ENCODE peak calls at places on chromosomes 11 and 22, in eight cellular contexts. One of them, this sample, is unnamed.

GRCh38 chr11:130209128-130209932 is 49.7 kb downstream of the ST14 start:
- DNase-seq in kidney epithelial cell: no peak
- DNase-seq in keratinocyte: no peak
- DNase-seq in brain microvascular endothelial cell: no peak
- DNase-seq in lower lobe of right lung: peak; percentile 37
- DNase-seq in cardiac muscle cell: no peak
- DNase-seq in thoracic aorta: no peak
- DNase-seq in AG09309: no peak
- DNase-seq in this sample: no peak

GRCh38 chr11:134244593-134244992 is 8.6 kb downstream of the THYN1 start:
- DNase-seq in lower lobe of right lung: no peak
- DNase-seq in cardiac muscle cell: peak; percentile 34
- DNase-seq in brain microvascular endothelial cell: no peak
- DNase-seq in AG09309: no peak
- DNase-seq in keratinocyte: no peak
- DNase-seq in thoracic aorta: no peak
- DNase-seq in kidney epithelial cell: no peak
- DNase-seq in this sample: no peak

GRCh38 chr22:26922804-26923203 is 265.4 kb downstream of the MIAT start:
- DNase-seq in lower lobe of right lung: no peak
- DNase-seq in brain microvascular endothelial cell: no peak
- DNase-seq in cardiac muscle cell: no peak
- DNase-seq in keratinocyte: no peak
- DNase-seq in thoracic aorta: no peak
- DNase-seq in AG09309: no peak
- DNase-seq in kidney epithelial cell: no peak
- DNase-seq in this sample: no peak

GRCh38 chr11:122751298-122752070 is 86.8 kb upstream of the CRTAM start:
- DNase-seq in thoracic aorta: no peak
- DNase-seq in keratinocyte: no peak
- DNase-seq in lower lobe of right lung: no peak
- DNase-seq in kidney epithelial cell: no peak
- DNase-seq in cardiac muscle cell: no peak
- DNase-seq in AG09309: no peak
- DNase-seq in brain microvascular endothelial cell: no peak
- DNase-seq in this sample: peak; percentile 62

GRCh38 chr11:17822021-17822781 is 87.6 kb downstream of the KCNC1 start:
- DNase-seq in cardiac muscle cell: peak; percentile 83
- DNase-seq in thoracic aorta: peak; percentile 9
- DNase-seq in lower lobe of right lung: no peak
- DNase-seq in AG09309: peak; percentile 67
- DNase-seq in brain microvascular endothelial cell: peak; percentile 39
- DNase-seq in keratinocyte: no peak
- DNase-seq in kidney epithelial cell: no peak
- DNase-seq in this sample: no peak

GRCh38 chr22:41256254-41256897 is 15.6 kb upstream of the CHADL start:
- DNase-seq in thoracic aorta: no peak
- DNase-seq in AG09309: peak; percentile 17
- DNase-seq in lower lobe of right lung: no peak
- DNase-seq in kidney epithelial cell: peak; percentile 44
- DNase-seq in brain microvascular endothelial cell: peak; percentile 76
- DNase-seq in keratinocyte: no peak
- DNase-seq in cardiac muscle cell: peak; percentile 31
- DNase-seq in this sample: peak; percentile 26

GRCh38 chr11:12246989-12247388 is 130.4 kb upstream of the PARVA start:
- DNase-seq in thoracic aorta: no peak
- DNase-seq in lower lobe of right lung: no peak
- DNase-seq in brain microvascular endothelial cell: no peak
- DNase-seq in keratinocyte: no peak
- DNase-seq in AG09309: no peak
- DNase-seq in cardiac muscle cell: peak; percentile 36
- DNase-seq in kidney epithelial cell: no peak
- DNase-seq in this sample: no peak

GRCh38 chr11:64996710-64997380 is at the start of gene BATF2:
- DNase-seq in AG09309: peak; percentile 28
- DNase-seq in keratinocyte: no peak
- DNase-seq in cardiac muscle cell: peak; percentile 83
- DNase-seq in kidney epithelial cell: no peak
- DNase-seq in thoracic aorta: peak; percentile 29
- DNase-seq in lower lobe of right lung: peak; percentile 89
- DNase-seq in brain microvascular endothelial cell: peak; percentile 57
- DNase-seq in this sample: no peak

GRCh38 chr11:132045116-132045515 is 674.7 kb downstream of the NTM start:
- DNase-seq in cardiac muscle cell: no peak
- DNase-seq in kidney epithelial cell: no peak
- DNase-seq in AG09309: no peak
- DNase-seq in lower lobe of right lung: no peak
- DNase-seq in keratinocyte: no peak
- DNase-seq in brain microvascular endothelial cell: no peak
- DNase-seq in thoracic aorta: no peak
- DNase-seq in this sample: no peak

GRCh38 chr11:70761094-70761905 is 363.0 kb downstream of the CTTN start:
- DNase-seq in thoracic aorta: no peak
- DNase-seq in lower lobe of right lung: no peak
- DNase-seq in kidney epithelial cell: no peak
- DNase-seq in cardiac muscle cell: no peak
- DNase-seq in AG09309: no peak
- DNase-seq in brain microvascular endothelial cell: no peak
- DNase-seq in keratinocyte: no peak
- DNase-seq in this sample: no peak
- TF ChIP-seq CTCF in thoracic aorta: no peak
- TF ChIP-seq CTCF in lower lobe of right lung: no peak
- TF ChIP-seq CTCF in kidney epithelial cell: no peak
- TF ChIP-seq CTCF in cardiac muscle cell: no peak
- TF ChIP-seq CTCF in AG09309: no peak
- TF ChIP-seq CTCF in brain microvascular endothelial cell: no peak
- TF ChIP-seq CTCF in keratinocyte: no peak
- TF ChIP-seq CTCF in this sample: no peak

GRCh38 chr11:14345668-14346067 is 13.3 kb downstream of the RRAS2 start:
- DNase-seq in kidney epithelial cell: no peak
- DNase-seq in keratinocyte: no peak
- DNase-seq in AG09309: no peak
- DNase-seq in brain microvascular endothelial cell: no peak
- DNase-seq in lower lobe of right lung: no peak
- DNase-seq in cardiac muscle cell: no peak
- DNase-seq in thoracic aorta: no peak
- DNase-seq in this sample: no peak

GRCh38 chr11:14342906-14343305 is 16.1 kb downstream of the RRAS2 start:
- DNase-seq in lower lobe of right lung: no peak
- DNase-seq in cardiac muscle cell: peak; percentile 71
- DNase-seq in brain microvascular endothelial cell: no peak
- DNase-seq in AG09309: no peak
- DNase-seq in keratinocyte: no peak
- DNase-seq in kidney epithelial cell: no peak
- DNase-seq in thoracic aorta: no peak
- DNase-seq in this sample: no peak

GRCh38 chr11:14340721-14341120 is 18.3 kb downstream of the RRAS2 start:
- DNase-seq in cardiac muscle cell: no peak
- DNase-seq in lower lobe of right lung: no peak
- DNase-seq in AG09309: no peak
- DNase-seq in thoracic aorta: no peak
- DNase-seq in brain microvascular endothelial cell: no peak
- DNase-seq in kidney epithelial cell: no peak
- DNase-seq in keratinocyte: no peak
- DNase-seq in this sample: no peak

GRCh38 chr11:14339356-14339755 is 19.6 kb downstream of the RRAS2 start:
- DNase-seq in brain microvascular endothelial cell: no peak
- DNase-seq in kidney epithelial cell: no peak
- DNase-seq in lower lobe of right lung: no peak
- DNase-seq in cardiac muscle cell: no peak
- DNase-seq in keratinocyte: no peak
- DNase-seq in AG09309: no peak
- DNase-seq in thoracic aorta: no peak
- DNase-seq in this sample: no peak

GRCh38 chr11:14341968-14342367 is 17.0 kb downstream of the RRAS2 start:
- DNase-seq in AG09309: no peak
- DNase-seq in kidney epithelial cell: no peak
- DNase-seq in cardiac muscle cell: no peak
- DNase-seq in lower lobe of right lung: no peak
- DNase-seq in brain microvascular endothelial cell: no peak
- DNase-seq in keratinocyte: no peak
- DNase-seq in thoracic aorta: no peak
- DNase-seq in this sample: no peak
- H3K4me3 ChIP-seq in AG09309: no peak overlapping the region
- H3K4me3 ChIP-seq in kidney epithelial cell: no peak overlapping the region
- H3K4me3 ChIP-seq in cardiac muscle cell: no peak overlapping the region
- H3K4me3 ChIP-seq in lower lobe of right lung: no peak overlapping the region
- H3K4me3 ChIP-seq in brain microvascular endothelial cell: no peak overlapping the region
- H3K4me3 ChIP-seq in keratinocyte: no peak overlapping the region
- H3K4me3 ChIP-seq in thoracic aorta: no peak overlapping the region
- H3K4me3 ChIP-seq in this sample: no peak overlapping the region

GRCh38 chr11:86869531-86869930 is 69.2 kb downstream of the PRSS23 start:
- DNase-seq in brain microvascular endothelial cell: no peak
- DNase-seq in kidney epithelial cell: no peak
- DNase-seq in thoracic aorta: no peak
- DNase-seq in keratinocyte: no peak
- DNase-seq in cardiac muscle cell: no peak
- DNase-seq in AG09309: no peak
- DNase-seq in lower lobe of right lung: no peak
- DNase-seq in this sample: no peak

GRCh38 chr11:86873573-86874083 is 73.3 kb downstream of the PRSS23 start:
- DNase-seq in cardiac muscle cell: peak; percentile 60
- DNase-seq in lower lobe of right lung: no peak
- DNase-seq in kidney epithelial cell: no peak
- DNase-seq in thoracic aorta: no peak
- DNase-seq in keratinocyte: no peak
- DNase-seq in brain microvascular endothelial cell: no peak
- DNase-seq in AG09309: no peak
- DNase-seq in this sample: no peak

GRCh38 chr11:86865436-86865835 is 65.1 kb downstream of the PRSS23 start:
- DNase-seq in cardiac muscle cell: no peak
- DNase-seq in AG09309: no peak
- DNase-seq in thoracic aorta: no peak
- DNase-seq in keratinocyte: no peak
- DNase-seq in brain microvascular endothelial cell: no peak
- DNase-seq in kidney epithelial cell: no peak
- DNase-seq in lower lobe of right lung: no peak
- DNase-seq in this sample: no peak

GRCh38 chr11:86874314-86875056 is 74.1 kb downstream of the PRSS23 start:
- DNase-seq in AG09309: no peak
- DNase-seq in lower lobe of right lung: no peak
- DNase-seq in brain microvascular endothelial cell: peak; percentile 49
- DNase-seq in keratinocyte: no peak
- DNase-seq in cardiac muscle cell: no peak
- DNase-seq in thoracic aorta: no peak
- DNase-seq in kidney epithelial cell: no peak
- DNase-seq in this sample: no peak

DNA sequence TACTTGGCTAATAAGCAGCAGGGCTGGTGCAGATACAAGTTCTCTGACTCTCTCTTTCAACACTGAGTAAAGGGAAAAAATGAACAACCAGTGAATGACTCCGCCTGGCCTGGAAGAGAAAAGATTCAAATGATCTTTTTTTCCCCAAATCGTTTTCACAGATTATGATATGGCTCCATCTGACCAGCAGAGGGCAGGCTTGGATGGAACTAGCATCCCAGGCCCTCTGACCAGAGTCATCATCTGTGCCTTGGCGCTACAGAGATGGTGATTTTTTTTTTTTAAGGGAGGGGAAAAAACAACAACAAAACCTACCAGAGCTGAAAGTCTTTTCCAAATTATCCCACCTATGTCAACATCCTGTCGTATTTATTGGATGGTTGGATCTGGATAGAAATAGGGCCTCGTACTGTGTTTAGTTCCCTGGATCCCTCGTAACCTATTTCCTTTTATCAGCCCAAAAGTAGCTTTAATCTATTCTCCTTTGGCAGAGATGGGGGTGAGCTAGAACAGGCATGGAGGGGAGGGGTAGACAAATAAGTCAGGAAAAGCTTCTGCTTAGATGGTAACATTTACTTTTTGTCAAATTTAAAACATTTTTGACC is 69.7 kb downstream of the PRSS23 start:
- DNase-seq in thoracic aorta: peak; percentile 13
- DNase-seq in cardiac muscle cell: peak; percentile 78
- DNase-seq in AG09309: peak; percentile 28
- DNase-seq in kidney epithelial cell: peak; percentile 7
- DNase-seq in brain microvascular endothelial cell: peak; percentile 64
- DNase-seq in keratinocyte: no peak
- DNase-seq in lower lobe of right lung: no peak
- DNase-seq in this sample: peak; percentile 43
- TF ChIP-seq CTCF in thoracic aorta: peak; percentile 83
- TF ChIP-seq CTCF in cardiac muscle cell: peak; percentile 82
- TF ChIP-seq CTCF in AG09309: peak; percentile 80
- TF ChIP-seq CTCF in kidney epithelial cell: peak; percentile 80
- TF ChIP-seq CTCF in brain microvascular endothelial cell: peak; percentile 85
- TF ChIP-seq CTCF in keratinocyte: peak; percentile 75
- TF ChIP-seq CTCF in lower lobe of right lung: peak; percentile 70
- TF ChIP-seq CTCF in this sample: peak; percentile 71

GRCh38 chr22:37113757-37114156 is 4.2 kb upstream of the TMPRSS6 start:
- DNase-seq in keratinocyte: no peak
- DNase-seq in brain microvascular endothelial cell: no peak
- DNase-seq in cardiac muscle cell: no peak
- DNase-seq in AG09309: no peak
- DNase-seq in lower lobe of right lung: no peak
- DNase-seq in kidney epithelial cell: no peak
- DNase-seq in thoracic aorta: no peak
- DNase-seq in this sample: no peak

GRCh38 chr22:37115032-37115431 is 5.5 kb upstream of the TMPRSS6 start:
- DNase-seq in cardiac muscle cell: no peak
- DNase-seq in thoracic aorta: no peak
- DNase-seq in keratinocyte: no peak
- DNase-seq in kidney epithelial cell: no peak
- DNase-seq in brain microvascular endothelial cell: no peak
- DNase-seq in lower lobe of right lung: no peak
- DNase-seq in AG09309: no peak
- DNase-seq in this sample: no peak

GRCh38 chr22:37109242-37109917 is at the start of gene TMPRSS6:
- DNase-seq in lower lobe of right lung: no peak
- DNase-seq in kidney epithelial cell: no peak
- DNase-seq in brain microvascular endothelial cell: no peak
- DNase-seq in thoracic aorta: no peak
- DNase-seq in keratinocyte: no peak
- DNase-seq in AG09309: no peak
- DNase-seq in cardiac muscle cell: no peak
- DNase-seq in this sample: no peak

GRCh38 chr22:37111156-37111717 is 1.7 kb upstream of the TMPRSS6 start:
- DNase-seq in AG09309: no peak
- DNase-seq in kidney epithelial cell: no peak
- DNase-seq in keratinocyte: no peak
- DNase-seq in brain microvascular endothelial cell: no peak
- DNase-seq in thoracic aorta: no peak
- DNase-seq in lower lobe of right lung: no peak
- DNase-seq in cardiac muscle cell: no peak
- DNase-seq in this sample: no peak

GRCh38 chr22:37112084-37112728 is 2.7 kb upstream of the TMPRSS6 start:
- DNase-seq in kidney epithelial cell: no peak
- DNase-seq in brain microvascular endothelial cell: no peak
- DNase-seq in keratinocyte: no peak
- DNase-seq in AG09309: no peak
- DNase-seq in lower lobe of right lung: no peak
- DNase-seq in thoracic aorta: no peak
- DNase-seq in cardiac muscle cell: no peak
- DNase-seq in this sample: no peak
- H3K4me3 ChIP-seq in kidney epithelial cell: no peak overlapping the region
- H3K4me3 ChIP-seq in brain microvascular endothelial cell: no peak overlapping the region
- H3K4me3 ChIP-seq in keratinocyte: no peak overlapping the region
- H3K4me3 ChIP-seq in AG09309: no peak overlapping the region
- H3K4me3 ChIP-seq in lower lobe of right lung: no peak overlapping the region
- H3K4me3 ChIP-seq in thoracic aorta: no peak overlapping the region
- H3K4me3 ChIP-seq in cardiac muscle cell: no peak overlapping the region
- H3K4me3 ChIP-seq in this sample: no peak overlapping the region